ENCODE peak calls at places on chromosome 14, in seven cellular contexts. P is pons, X is heart left ventricle, F is C1 segment of cervical spinal cord, O is RWPE1, J is AG08396, I is iPS-NIHi11. Z is an unnamed sample.

GRCh38 chr14:69046468-69046867 is 67.4 kb upstream of the ACTN1 start:
- DNase-seq in P (no peak), X (peak; percentile 83), F (no peak), O (no peak), J (no peak), I (no peak), Z (no peak)

GRCh38 chr14:24266344-24267244 is 3.6 kb upstream of the TGM1 start:
- DNase-seq in P (no peak), X (no peak), F (no peak), O (no peak), J (no peak), I (no peak), Z (no peak)

GRCh38 chr14:22981090-22982012 is 1.0 kb downstream of the AJUBA start:
- DNase-seq in P (no peak), X (no peak), F (no peak), O (peak; percentile 42), J (peak; percentile 51), I (peak; percentile 49), Z (peak; percentile 18)

GRCh38 chr14:76259029-76259735 is 107.5 kb downstream of the GPATCH2L start:
- DNase-seq in P (no peak), X (no peak), F (no peak), O (no peak), J (no peak), I (no peak), Z (no peak)

GRCh38 chr14:100486025-100486828 is 101.0 kb downstream of the BEGAIN start:
- DNase-seq in P (peak; percentile 5), X (peak; percentile 38), F (no peak), O (peak; percentile 76), J (peak; percentile 82), I (peak; percentile 95), Z (peak; percentile 57)

GRCh38 chr14:57362356-57362755 is 28.0 kb upstream of the NAA30 start:
- DNase-seq in P (no peak), X (no peak), F (no peak), O (no peak), J (no peak), I (no peak), Z (no peak)

GRCh38 chr14:93263416-93263815 is 56.4 kb downstream of the UBR7 start:
- DNase-seq in P (no peak), X (no peak), F (no peak), O (no peak), J (peak; percentile 7), I (no peak), Z (no peak)

GRCh38 chr14:99169776-99170356 is 102.1 kb downstream of the BCL11B start:
- DNase-seq in P (no peak), X (no peak), F (no peak), O (no peak), J (no peak), I (no peak), Z (no peak)

GRCh38 chr14:64387232-64387737 is 868 bp upstream of the MTHFD1 start:
- DNase-seq in P (peak; percentile 21), X (no peak), F (peak; percentile 42), O (peak; percentile 20), J (peak; percentile 14), I (peak; percentile 15), Z (peak; percentile 31)

GRCh38 chr14:65356327-65356836 is 56.1 kb upstream of the FUT8 start:
- DNase-seq in P (no peak), X (no peak), F (no peak), O (peak; percentile 98), J (peak; percentile 45), I (peak; percentile 61), Z (peak; percentile 99)

GRCh38 chr14:90940318-90940962 is 120.0 kb downstream of the RPS6KA5 start:
- DNase-seq in P (no peak), X (no peak), F (no peak), O (no peak), J (no peak), I (no peak), Z (no peak)

GRCh38 chr14:101179691-101180211 is 276.2 kb upstream of the RTL1 start:
- DNase-seq in P (no peak), X (no peak), F (no peak), O (no peak), J (peak; percentile 2), I (no peak), Z (no peak)

GRCh38 chr14:81394739-81395138 is 5.4 kb downstream of the STON2 start:
- DNase-seq in P (no peak), X (no peak), F (no peak), O (no peak), J (no peak), I (no peak), Z (no peak)

GRCh38 chr14:94622653-94623421 is 10.6 kb downstream of the SERPINA3 start:
- DNase-seq in P (no peak), X (no peak), F (no peak), O (no peak), J (no peak), I (no peak), Z (no peak)

GRCh38 chr14:101410126-101410525 is 151.2 kb upstream of the DIO3 start:
- DNase-seq in P (no peak), X (no peak), F (no peak), O (no peak), J (no peak), I (no peak), Z (no peak)

GRCh38 chr14:102442241-102443211 is 67.0 kb downstream of the ANKRD9 start:
- DNase-seq in P (no peak), X (no peak), F (no peak), O (peak; percentile 7), J (no peak), I (no peak), Z (no peak)

GRCh38 chr14:85688024-85688423 is 158.1 kb downstream of the FLRT2 start:
- DNase-seq in P (no peak), X (no peak), F (no peak), O (no peak), J (no peak), I (no peak), Z (no peak)

GRCh38 chr14:53952533-53952932 is 4.1 kb downstream of the BMP4 start:
- DNase-seq in P (no peak), X (no peak), F (no peak), O (no peak), J (no peak), I (no peak), Z (no peak)

GRCh38 chr14:91058017-91058675 is 2.3 kb downstream of the RPS6KA5 start:
- DNase-seq in P (peak; percentile 63), X (no peak), F (no peak), O (no peak), J (no peak), I (no peak), Z (peak; percentile 79)

GRCh38 chr14:50342211-50343080 is 30.3 kb downstream of the DMAC2L start:
- DNase-seq in P (peak; percentile 89), X (peak; percentile 62), F (peak; percentile 23), O (peak; percentile 67), J (peak; percentile 72), I (peak; percentile 59), Z (peak; percentile 25)

Z was measured in SW480.